ENCODE peak calls at places on chromosome 14, in ten cellular contexts. F, O, Q, N, U, I, R, H, E and V are unnamed samples.

GRCh38 chr14:32249780-32250179 is 46.7 kb upstream of the RNU6-8 start:
- DNase-seq in F (no peak), O (no peak), Q (no peak), N (no peak), U (no peak), I (no peak), R (no peak), H (no peak), E (no peak), V (no peak)

GRCh38 chr14:77143071-77143470 is 1.5 kb upstream of the ZDHHC22 start:
- DNase-seq in F (no peak), O (no peak), Q (no peak), N (no peak), U (no peak), I (no peak), R (no peak), H (no peak), E (no peak), V (no peak)

GRCh38 chr14:79573486-79573885 is 637.8 kb downstream of the DIO2 start:
- DNase-seq in F (no peak), O (peak), Q (no peak), N (no peak), U (no peak), I (peak), R (no peak), H (peak), E (no peak), V (no peak)

GRCh38 chr14:35159742-35160409 is 37.5 kb downstream of the PRORP start:
- DNase-seq in F (no peak), O (peak), Q (peak), N (no peak), U (no peak), I (peak), R (no peak), H (peak), E (no peak), V (no peak)

GRCh38 chr14:86450075-86450474 is 920.1 kb downstream of the FLRT2 start:
- DNase-seq in F (no peak), O (no peak), Q (peak), N (no peak), U (no peak), I (no peak), R (no peak), H (peak), E (no peak), V (no peak)

GRCh38 chr14:37047996-37048395 is 124.4 kb downstream of the SLC25A21 start:
- DNase-seq in F (no peak), O (peak), Q (no peak), N (no peak), U (no peak), I (peak), R (no peak), H (no peak), E (no peak), V (no peak)

GRCh38 chr14:72745991-72746980 is 147.6 kb downstream of the DPF3 start:
- DNase-seq in F (no peak), O (peak), Q (peak), N (no peak), U (no peak), I (peak), R (peak), H (peak), E (no peak), V (no peak)

GRCh38 chr14:61538464-61539022 is 156.8 kb upstream of the HIF1A start:
- DNase-seq in F (no peak), O (no peak), Q (no peak), N (no peak), U (no peak), I (no peak), R (no peak), H (no peak), E (no peak), V (no peak)

GRCh38 chr14:37889087-37889486 is 293.7 kb downstream of the TTC6 start:
- DNase-seq in F (no peak), O (peak), Q (no peak), N (no peak), U (no peak), I (no peak), R (no peak), H (no peak), E (peak), V (no peak)

GRCh38 chr14:82725188-82725587 is 1191.5 kb upstream of the SEL1L start:
- DNase-seq in F (no peak), O (no peak), Q (peak), N (no peak), U (no peak), I (peak), R (no peak), H (no peak), E (no peak), V (no peak)

GRCh38 chr14:77359626-77360025 is 17.3 kb downstream of the TMED8 start:
- DNase-seq in F (no peak), O (no peak), Q (no peak), N (no peak), U (no peak), I (no peak), R (no peak), H (no peak), E (no peak), V (no peak)

GRCh38 chr14:92400579-92401444 is 77.8 kb downstream of the SLC24A4 start:
- DNase-seq in F (no peak), O (no peak), Q (no peak), N (no peak), U (no peak), I (no peak), R (no peak), H (peak), E (no peak), V (no peak)

GRCh38 chr14:35247777-35248475 is 44.3 kb upstream of the PSMA6 start:
- DNase-seq in F (no peak), O (no peak), Q (no peak), N (no peak), U (no peak), I (peak), R (no peak), H (peak), E (no peak), V (no peak)

GRCh38 chr14:53226553-53226952 is 73.4 kb upstream of the DDHD1 start:
- DNase-seq in F (no peak), O (peak), Q (peak), N (peak), U (no peak), I (peak), R (peak), H (peak), E (peak), V (no peak)

GRCh38 chr14:101363880-101364391 is 197.4 kb upstream of the DIO3 start:
- DNase-seq in F (no peak), O (no peak), Q (no peak), N (no peak), U (no peak), I (no peak), R (peak), H (no peak), E (no peak), V (no peak)

GRCh38 chr14:95467657-95468056 is 48.8 kb downstream of the SYNE3 start:
- DNase-seq in F (no peak), O (no peak), Q (no peak), N (no peak), U (no peak), I (no peak), R (no peak), H (no peak), E (peak), V (no peak)

GRCh38 chr14:95311752-95312151 is 8.0 kb downstream of the CLMN start:
- DNase-seq in F (no peak), O (no peak), Q (no peak), N (no peak), U (no peak), I (no peak), R (no peak), H (no peak), E (no peak), V (no peak)

GRCh38 chr14:95507701-95508103 is 8.7 kb downstream of the SYNE3 start:
- DNase-seq in F (no peak), O (peak), Q (peak), N (no peak), U (no peak), I (peak), R (no peak), H (peak), E (no peak), V (no peak)

GRCh38 chr14:81051547-81051946 is 96.1 kb downstream of the TSHR start:
- DNase-seq in F (no peak), O (no peak), Q (no peak), N (no peak), U (no peak), I (no peak), R (no peak), H (no peak), E (no peak), V (no peak)

GRCh38 chr14:72513994-72514659 is 379.8 kb downstream of the DPF3 start:
- DNase-seq in F (no peak), O (peak), Q (peak), N (no peak), U (peak), I (peak), R (no peak), H (peak), E (no peak), V (no peak)

GRCh38 chr14:76761198-76761848 is at the start of gene VASH1:
- DNase-seq in F (no peak), O (peak), Q (peak), N (peak), U (peak), I (peak), R (peak), H (peak), E (peak), V (peak)

GRCh38 chr14:22316473-22316872 is 272.6 kb downstream of the DAD1 start:
- DNase-seq in F (no peak), O (no peak), Q (no peak), N (no peak), U (no peak), I (no peak), R (no peak), H (no peak), E (no peak), V (no peak)

GRCh38 chr14:75969891-75970290 is 11.9 kb downstream of the TGFB3 start:
- DNase-seq in F (no peak), O (no peak), Q (peak), N (no peak), U (no peak), I (no peak), R (no peak), H (no peak), E (no peak), V (no peak)

GRCh38 chr14:55819610-55820304 is 239.8 kb downstream of the KTN1 start:
- DNase-seq in F (no peak), O (no peak), Q (no peak), N (no peak), U (no peak), I (peak), R (no peak), H (no peak), E (no peak), V (no peak)

GRCh38 chr14:70879448-70879847 is 27.8 kb upstream of the PCNX1 start:
- DNase-seq in F (no peak), O (peak), Q (peak), N (no peak), U (no peak), I (no peak), R (no peak), H (peak), E (no peak), V (no peak)

GRCh38 chr14:24075485-24076301 is 4.3 kb downstream of the CPNE6 start:
- DNase-seq in F (no peak), O (no peak), Q (no peak), N (no peak), U (no peak), I (no peak), R (no peak), H (no peak), E (no peak), V (no peak)

GRCh38 chr14:23300687-23301223 is 1.9 kb downstream of the PPP1R3E start:
- DNase-seq in F (no peak), O (no peak), Q (peak), N (peak), U (peak), I (peak), R (peak), H (peak), E (peak), V (no peak)

GRCh38 chr14:92317511-92317910 is 5.5 kb upstream of the SLC24A4 start:
- DNase-seq in F (no peak), O (peak), Q (peak), N (no peak), U (no peak), I (peak), R (no peak), H (peak), E (no peak), V (no peak)

GRCh38 chr14:54085841-54086240 is 129.2 kb upstream of the BMP4 start:
- DNase-seq in F (no peak), O (no peak), Q (no peak), N (no peak), U (no peak), I (no peak), R (no peak), H (no peak), E (no peak), V (no peak)

GRCh38 chr14:59116984-59117415 is 71.5 kb upstream of the DAAM1 start:
- DNase-seq in F (no peak), O (no peak), Q (peak), N (no peak), U (no peak), I (no peak), R (no peak), H (peak), E (no peak), V (no peak)

GRCh38 chr14:91985008-91985407 is 37.5 kb upstream of the FBLN5 start:
- DNase-seq in F (no peak), O (peak), Q (peak), N (no peak), U (no peak), I (peak), R (no peak), H (peak), E (no peak), V (no peak)

GRCh38 chr14:22791302-22791701 is 23.9 kb downstream of the SLC7A7 start:
- DNase-seq in F (no peak), O (peak), Q (peak), N (no peak), U (no peak), I (peak), R (no peak), H (peak), E (no peak), V (no peak)

GRCh38 chr14:24435192-24435810 is 5.5 kb downstream of the KHNYN start:
- DNase-seq in F (no peak), O (no peak), Q (no peak), N (no peak), U (no peak), I (no peak), R (no peak), H (no peak), E (no peak), V (no peak)

GRCh38 chr14:64196668-64197411 is 97.3 kb downstream of the ESR2 start:
- DNase-seq in F (no peak), O (peak), Q (peak), N (peak), U (peak), I (peak), R (no peak), H (peak), E (peak), V (no peak)

GRCh38 chr14:64198021-64198420 is 96.2 kb downstream of the ESR2 start:
- DNase-seq in F (no peak), O (no peak), Q (no peak), N (no peak), U (no peak), I (no peak), R (no peak), H (no peak), E (no peak), V (no peak)

GRCh38 chr14:64194404-64194803 is 99.8 kb downstream of the ESR2 start:
- DNase-seq in F (no peak), O (no peak), Q (no peak), N (no peak), U (no peak), I (no peak), R (no peak), H (no peak), E (no peak), V (no peak)

GRCh38 chr14:64195194-64195593 is 99.0 kb downstream of the ESR2 start:
- DNase-seq in F (no peak), O (peak), Q (no peak), N (no peak), U (no peak), I (no peak), R (no peak), H (peak), E (no peak), V (no peak)

DNA sequence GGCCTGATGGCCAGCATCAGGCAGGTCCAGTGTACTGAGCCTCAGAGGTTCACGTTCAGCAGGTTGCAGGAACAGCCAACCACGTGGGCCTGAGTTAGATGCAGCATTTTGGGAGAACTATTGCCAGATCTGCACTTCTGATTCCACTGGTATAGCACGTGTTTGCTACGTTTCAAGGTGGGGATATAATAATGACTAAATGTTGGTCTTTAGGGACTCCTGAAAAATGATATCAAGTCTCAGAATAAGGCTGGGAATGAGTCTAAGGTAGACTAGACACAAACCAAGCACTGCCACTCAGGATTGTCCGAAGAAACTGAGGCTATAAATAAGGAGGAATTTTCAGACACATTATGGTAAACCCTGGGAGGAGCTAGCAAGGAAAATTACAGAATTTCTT is 98.1 kb downstream of the ESR2 start:
- DNase-seq in F (no peak), O (no peak), Q (no peak), N (no peak), U (no peak), I (no peak), R (no peak), H (no peak), E (no peak), V (no peak)
- TF ChIP-seq CTCF in F (no peak), O (no peak), Q (no peak), N (no peak), U (no peak), I (no peak), R (no peak), H (no peak), E (no peak), V (no peak)

DNA sequence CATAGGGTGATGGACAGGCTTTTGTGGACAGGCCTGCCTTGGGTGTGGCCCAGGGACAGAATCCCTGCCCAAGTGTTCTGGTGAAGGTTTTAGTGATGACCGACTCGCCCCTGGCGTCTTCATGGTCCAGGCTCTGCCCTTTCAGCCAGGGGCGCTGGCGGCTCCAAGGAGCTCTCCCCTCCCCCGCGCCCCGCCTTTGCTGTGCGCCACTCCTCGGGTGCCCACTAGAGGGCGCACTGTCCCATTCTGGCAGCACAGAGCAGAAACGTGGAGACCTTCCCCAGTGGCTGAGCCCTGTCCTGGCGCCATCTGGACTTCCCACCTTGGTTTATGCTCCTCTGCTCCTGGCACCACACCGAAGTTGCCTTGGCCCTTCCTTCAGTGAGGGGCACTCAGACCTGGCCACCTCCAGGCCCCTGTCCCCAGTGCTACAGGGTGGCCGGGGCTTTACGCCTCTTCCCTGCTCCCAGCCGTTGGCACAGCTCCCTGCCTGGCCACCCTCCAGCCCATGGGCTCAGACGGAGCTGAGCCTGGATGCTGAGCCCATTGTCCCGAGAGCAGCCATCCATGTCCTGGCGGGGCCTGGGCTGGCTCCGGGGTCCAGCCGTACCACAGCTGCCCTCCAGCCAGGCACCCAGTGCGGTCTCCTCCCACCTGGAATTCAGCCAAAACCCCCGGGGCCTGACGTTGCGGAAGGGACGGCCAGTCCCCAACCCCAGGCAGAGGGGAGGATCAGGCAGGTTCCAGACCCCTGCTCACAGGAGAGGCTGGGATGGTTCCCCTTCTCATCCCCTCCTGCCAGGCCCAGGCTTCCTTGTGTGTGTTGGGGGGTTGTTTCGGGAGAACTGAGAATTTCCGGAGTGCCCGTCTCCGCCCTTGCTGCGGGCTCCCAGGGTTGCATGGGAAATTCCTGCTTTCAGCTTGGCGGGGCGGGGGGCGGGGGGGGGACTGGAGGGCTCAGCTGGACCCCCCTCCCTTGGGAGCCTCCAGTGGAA is 5.6 kb upstream of the CRIP1 start:
- DNase-seq in F (peak), O (peak), Q (peak), N (peak), U (peak), I (peak), R (peak), H (peak), E (peak), V (peak)
- TF ChIP-seq CTCF in F (no peak), O (peak), Q (peak), N (peak), U (peak), I (peak), R (peak), H (peak), E (peak), V (peak)

DNA sequence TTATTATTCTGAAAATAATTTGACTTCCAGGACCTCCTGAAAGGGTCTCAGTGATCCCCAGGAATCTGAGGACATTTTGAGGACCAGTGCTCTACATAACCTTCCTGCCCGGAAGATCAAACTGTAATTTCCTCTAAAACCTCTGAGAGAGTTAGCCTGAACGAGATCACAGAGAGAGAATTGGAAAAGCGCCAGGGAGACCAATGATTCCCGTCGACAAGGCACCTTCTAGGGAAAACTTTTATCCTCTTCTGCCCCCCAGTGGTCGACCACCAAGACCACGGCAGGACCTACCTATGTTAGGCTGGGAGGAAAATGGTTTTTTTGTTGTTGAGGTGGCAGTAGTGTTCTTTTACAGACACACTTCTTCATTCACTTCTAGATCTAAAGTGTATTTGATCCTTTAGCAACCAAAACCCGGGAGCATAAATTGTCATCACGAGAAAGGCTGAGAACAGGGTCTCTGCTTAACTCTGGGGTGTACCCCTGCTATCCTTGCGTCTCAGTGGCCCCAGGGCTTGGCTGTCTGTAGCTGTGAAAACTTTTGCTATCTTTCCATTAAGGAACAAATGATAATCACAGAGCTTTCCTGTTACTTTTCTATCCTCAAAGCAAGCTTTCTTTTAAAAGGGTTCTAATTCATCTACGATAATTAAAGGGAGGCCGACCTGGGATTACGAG is 62.9 kb upstream of the NID2 start:
- DNase-seq in F (peak), O (peak), Q (peak), N (peak), U (peak), I (peak), R (peak), H (peak), E (peak), V (no peak)
- TF ChIP-seq CTCF in F (no peak), O (peak), Q (peak), N (peak), U (peak), I (peak), R (peak), H (peak), E (peak), V (no peak)

GRCh38 chr14:90571149-90571548 is 174.3 kb downstream of the CALM1 start:
- DNase-seq in F (no peak), O (no peak), Q (no peak), N (no peak), U (no peak), I (no peak), R (no peak), H (no peak), E (no peak), V (no peak)
- TF ChIP-seq CTCF in F (no peak), O (no peak), Q (no peak), N (no peak), U (no peak), I (no peak), R (no peak), H (no peak), E (no peak), V (no peak)